ENCODE peak calls at places on chromosomes 13 and 19, in seven cellular contexts. P is endothelial cell of umbilical vein, V is A549, A is HepG2, W is HCT116, C is K562, G is H1. Q is an unnamed sample.

GRCh38 chr13:100828226-100828625 is 153.6 kb upstream of the TMTC4 start:
- DNase-seq in A (peak; percentile 42), W (no peak), P (no peak), G (peak; percentile 3), C (no peak), V (no peak), Q (peak; percentile 15)

GRCh38 chr13:97239943-97240788 is 18.0 kb downstream of the MBNL2 start:
- DNase-seq in C (no peak), W (no peak), A (no peak), P (no peak), G (no peak), V (no peak), Q (no peak)

GRCh38 chr19:39144487-39145071 is 19.0 kb downstream of the PAK4 start:
- DNase-seq in W (no peak), V (no peak), C (no peak), P (peak; percentile 90), A (no peak), G (no peak), Q (no peak)

GRCh38 chr19:32241957-32242710 is 103.3 kb upstream of the ZNF507 start:
- DNase-seq in W (no peak), P (no peak), A (no peak), C (no peak), G (no peak), V (no peak), Q (no peak)

GRCh38 chr13:108779308-108779707 is 149.9 kb downstream of the MYO16 start:
- DNase-seq in A (no peak), V (no peak), G (no peak), P (no peak), W (no peak), C (peak; percentile 21), Q (no peak)

GRCh38 chr19:49551531-49551930 is 23.7 kb downstream of the RCN3 start:
- DNase-seq in C (no peak), A (no peak), P (no peak), W (no peak), V (no peak), G (no peak), Q (no peak)

GRCh38 chr13:92829930-92830329 is 396.7 kb upstream of the GPC6 start:
- DNase-seq in W (no peak), A (no peak), P (no peak), G (no peak), V (no peak), C (no peak), Q (no peak)

GRCh38 chr19:42362891-42363440 is 27.1 kb downstream of the CNFN start:
- DNase-seq in V (no peak), W (no peak), G (no peak), P (no peak), A (no peak), C (no peak), Q (no peak)

GRCh38 chr19:42113641-42114348 is 18.5 kb downstream of the POU2F2 start:
- DNase-seq in A (peak; percentile 33), P (peak; percentile 97), G (peak; percentile 56), V (peak; percentile 88), C (no peak), W (peak; percentile 64), Q (peak; percentile 75)

GRCh38 chr13:91031508-91031907 is 316.0 kb upstream of the MIR17HG start:
- DNase-seq in C (no peak), A (no peak), G (no peak), P (no peak), V (peak; percentile 1), W (no peak), Q (peak; percentile 16)

GRCh38 chr13:41383400-41383799 is 72.3 kb downstream of the NAA16 start:
- DNase-seq in A (no peak), G (no peak), C (no peak), W (no peak), P (peak; percentile 57), V (no peak), Q (no peak)

GRCh38 chr13:30165791-30166190 is 141.6 kb downstream of the KATNAL1 start:
- DNase-seq in C (no peak), W (no peak), A (no peak), P (no peak), G (no peak), V (no peak), Q (no peak)

GRCh38 chr13:101019126-101019525 is 344.5 kb upstream of the TMTC4 start:
- DNase-seq in C (no peak), P (no peak), A (no peak), G (no peak), W (no peak), V (no peak), Q (no peak)

GRCh38 chr13:36766295-36766694 is 52.7 kb upstream of the RFXAP start:
- DNase-seq in A (peak; percentile 47), W (peak; percentile 13), P (no peak), G (no peak), V (peak; percentile 18), C (no peak), Q (no peak)

GRCh38 chr19:50933640-50934039 is 19.2 kb downstream of the KLK5 start:
- DNase-seq in P (no peak), V (peak; percentile 84), A (no peak), W (no peak), C (no peak), G (no peak), Q (no peak)

GRCh38 chr13:43054803-43055802 is 31.7 kb downstream of the DNAJC15 start:
- DNase-seq in G (no peak), C (no peak), P (peak; percentile 69), W (no peak), A (peak; percentile 75), V (peak; percentile 10), Q (no peak)

GRCh38 chr13:33352023-33352422 is 66.5 kb upstream of the STARD13 start:
- DNase-seq in W (no peak), C (no peak), A (peak; percentile 7), V (no peak), P (no peak), G (no peak), Q (no peak)

GRCh38 chr13:79392882-79393563 is 13.0 kb downstream of the RBM26 start:
- DNase-seq in P (peak; percentile 58), W (no peak), A (no peak), G (no peak), C (no peak), V (no peak), Q (peak; percentile 68)

GRCh38 chr19:23318143-23318542 is 67.9 kb upstream of the ZNF724 start:
- DNase-seq in P (no peak), C (no peak), V (no peak), G (no peak), W (no peak), A (no peak), Q (peak; percentile 41)

GRCh38 chr13:50453238-50453637 is 390.3 kb downstream of the DLEU7 start:
- DNase-seq in W (no peak), V (no peak), G (no peak), A (no peak), P (peak; percentile 33), C (no peak), Q (no peak)

GRCh38 chr13:39688278-39688677 is 32.8 kb downstream of the COG6 start:
- DNase-seq in A (no peak), C (no peak), P (no peak), V (no peak), W (no peak), G (no peak), Q (peak; percentile 33)

GRCh38 chr19:54133312-54133956 is 4.1 kb upstream of the CNOT3 start:
- DNase-seq in V (peak; percentile 89), W (peak; percentile 32), C (no peak), A (peak; percentile 84), G (peak; percentile 78), P (peak; percentile 56), Q (no peak)

GRCh38 chr13:41577437-41577836 is 120.1 kb downstream of the RGCC start:
- DNase-seq in P (no peak), W (no peak), V (no peak), G (no peak), A (no peak), C (no peak), Q (no peak)

DNA sequence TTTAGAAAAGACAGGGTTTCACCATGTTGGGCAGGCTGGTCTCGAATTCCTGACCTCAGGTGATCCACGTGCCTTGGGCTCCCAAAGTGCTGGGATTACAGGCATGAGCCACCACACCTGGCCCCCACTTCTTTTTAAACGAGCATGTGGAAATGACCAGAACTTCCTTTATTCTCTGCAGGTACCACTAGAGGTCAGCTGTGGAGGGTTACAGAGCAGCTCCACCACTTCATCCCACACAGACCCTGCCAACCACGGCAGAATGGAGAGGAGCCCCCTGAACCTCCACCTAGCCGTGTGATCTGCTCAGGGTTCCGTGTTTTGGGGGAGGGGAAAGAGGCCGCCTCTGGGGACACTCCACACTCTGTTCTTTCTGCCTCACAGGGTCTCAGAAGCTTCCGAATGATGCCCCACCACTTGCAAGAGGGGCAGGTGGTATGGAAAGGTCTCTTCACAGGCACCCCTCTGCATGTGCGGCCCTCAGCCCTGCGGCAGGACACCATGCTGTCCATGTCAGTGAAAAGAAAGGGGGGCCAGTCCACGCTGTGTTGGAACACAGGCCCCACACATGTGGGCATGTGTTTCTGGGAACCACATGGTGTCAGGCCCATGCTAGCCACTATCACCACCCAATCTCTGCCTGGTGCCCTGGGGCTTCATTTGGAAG is 465.0 kb downstream of the TSHZ3 start:
- DNase-seq in P (no peak), A (no peak), V (no peak), W (no peak), G (no peak), C (no peak), Q (no peak)
- TF ChIP-seq MAX in P (no peak), A (no peak), V (no peak), W (no peak), G (no peak), C (no peak), Q (no peak)

GRCh38 chr19:10158071-10158470 is 36.7 kb downstream of the DNMT1 start:
- DNase-seq in W (no peak), G (no peak), C (no peak), V (no peak), P (no peak), A (no peak), Q (no peak)
- TF ChIP-seq POLR2A in W (no peak), G (no peak), C (no peak), V (no peak), P (no peak), A (no peak), Q (no peak)

GRCh38 chr19:18229474-18229873 is 3.2 kb upstream of the PDE4C start:
- DNase-seq in C (no peak), V (no peak), P (no peak), G (no peak), W (no peak), A (no peak), Q (no peak)
- TF ChIP-seq CTCF in C (peak; percentile 47), V (peak; percentile 40), P (peak; percentile 38), G (peak; percentile 46), W (peak; percentile 69), A (peak; percentile 29), Q (peak; percentile 41)

GRCh38 chr13:73076013-73076412 is 17.2 kb downstream of the KLF5 start:
- DNase-seq in V (no peak), A (no peak), C (no peak), P (no peak), W (no peak), G (no peak), Q (no peak)

GRCh38 chr13:73072501-73072900 is 13.7 kb downstream of the KLF5 start:
- DNase-seq in G (no peak), V (no peak), A (no peak), C (no peak), P (no peak), W (no peak), Q (no peak)

GRCh38 chr13:73075546-73075945 is 16.7 kb downstream of the KLF5 start:
- DNase-seq in A (no peak), W (no peak), V (no peak), C (no peak), G (no peak), P (no peak), Q (no peak)

GRCh38 chr13:73073050-73073449 is 14.2 kb downstream of the KLF5 start:
- DNase-seq in G (no peak), C (no peak), A (no peak), V (no peak), W (no peak), P (no peak), Q (no peak)

GRCh38 chr13:73074101-73074500 is 15.3 kb downstream of the KLF5 start:
- DNase-seq in W (no peak), A (no peak), V (no peak), G (no peak), P (no peak), C (no peak), Q (peak; percentile 12)
- TF ChIP-seq MAX in W (no peak), A (no peak), V (no peak), G (no peak), P (no peak), C (no peak), Q (no peak)